ENCODE peak calls at places on chromosome 20, in five cellular contexts. Y is WERI-Rb-1, T is HCT116, H is mesenchymal stem cell, E is heart right ventricle. V is an unnamed sample.

GRCh38 chr20:4959582-4959981 is 41.7 kb downstream of the SLC23A2 start:
- DNase-seq in Y (no peak), T (peak; percentile 16), E (no peak), H (peak; percentile 51), V (peak; percentile 42)

GRCh38 chr20:21388566-21388965 is 8.8 kb downstream of the NKX2-4 start:
- DNase-seq in Y (no peak), H (no peak), T (no peak), E (no peak), V (no peak)

GRCh38 chr20:17197041-17197440 is 29.8 kb upstream of the PCSK2 start:
- DNase-seq in T (no peak), Y (no peak), H (no peak), E (no peak), V (no peak)

GRCh38 chr20:19975901-19976300 is 41.3 kb upstream of the NAA20 start:
- DNase-seq in E (no peak), H (no peak), Y (no peak), T (no peak), V (peak; percentile 36)

GRCh38 chr20:38673731-38674177 is 50.5 kb upstream of the SLC32A1 start:
- DNase-seq in E (no peak), T (no peak), Y (peak; percentile 30), H (peak; percentile 36), V (no peak)

GRCh38 chr20:48275325-48275724 is 490.0 kb upstream of the SULF2 start:
- DNase-seq in E (no peak), T (no peak), H (peak; percentile 57), Y (no peak), V (peak; percentile 25)

GRCh38 chr20:10250902-10251301 is 32.3 kb downstream of the SNAP25 start:
- DNase-seq in H (no peak), E (no peak), Y (no peak), T (no peak), V (no peak)

GRCh38 chr20:61487346-61488022 is 235.4 kb downstream of the CDH4 start:
- DNase-seq in E (no peak), Y (no peak), T (no peak), H (no peak), V (no peak)

GRCh38 chr20:36098364-36098763 is 56.2 kb upstream of the EPB41L1 start:
- DNase-seq in Y (no peak), H (no peak), T (no peak), E (no peak), V (peak; percentile 89)

GRCh38 chr20:37357481-37358365 is 11.8 kb downstream of the SRC start:
- DNase-seq in Y (no peak), H (no peak), E (no peak), T (no peak), V (no peak)

GRCh38 chr20:1327827-1328679 is 886 bp downstream of the SDCBP2 start:
- DNase-seq in T (no peak), Y (no peak), H (no peak), E (no peak), V (no peak)

GRCh38 chr20:10504893-10505292 is 69.8 kb downstream of the SLX4IP start:
- DNase-seq in T (no peak), H (peak; percentile 83), E (no peak), Y (no peak), V (peak; percentile 42)

GRCh38 chr20:33848391-33848790 is 37.2 kb downstream of the CHMP4B start:
- DNase-seq in Y (no peak), E (no peak), H (no peak), T (no peak), V (no peak)

GRCh38 chr20:34190679-34191090 is 50.5 kb upstream of the ASIP start:
- DNase-seq in T (peak; percentile 67), H (peak; percentile 83), Y (peak; percentile 85), E (peak; percentile 52), V (peak; percentile 93)

GRCh38 chr20:38973546-38974120 is 11.5 kb downstream of the DHX35 start:
- DNase-seq in E (peak; percentile 17), T (no peak), Y (no peak), H (peak; percentile 46), V (peak; percentile 54)

GRCh38 chr20:2276015-2276414 is 19.8 kb upstream of the TGM3 start:
- DNase-seq in Y (no peak), T (no peak), E (no peak), H (no peak), V (no peak)

GRCh38 chr20:40711078-40711477 is 22.0 kb upstream of the MAFB start:
- DNase-seq in T (no peak), H (no peak), E (no peak), Y (no peak), V (no peak)

GRCh38 chr20:20594171-20594530 is 118.3 kb downstream of the RALGAPA2 start:
- DNase-seq in E (no peak), H (peak; percentile 49), T (no peak), Y (no peak), V (peak; percentile 53)

GRCh38 chr20:47865912-47866311 is 80.6 kb upstream of the SULF2 start:
- DNase-seq in T (no peak), H (no peak), Y (no peak), E (no peak), V (no peak)

GRCh38 chr20:22901921-22902320 is 133.2 kb upstream of the SSTR4 start:
- DNase-seq in T (no peak), E (no peak), Y (no peak), H (no peak), V (no peak)

GRCh38 chr20:3045042-3045815 is 623 bp upstream of the MRPS26 start:
- DNase-seq in Y (peak; percentile 89), H (peak; percentile 95), T (no peak), E (no peak), V (peak; percentile 84)

GRCh38 chr20:21523895-21524294 is 10.0 kb upstream of the NKX2-2 start:
- DNase-seq in H (no peak), T (no peak), E (no peak), Y (no peak), V (no peak)

GRCh38 chr20:9518776-9519175 is 4.4 kb downstream of the LAMP5 start:
- DNase-seq in T (no peak), Y (peak; percentile 18), E (no peak), H (no peak), V (no peak)

GRCh38 chr20:8749986-8750385 is 318.9 kb upstream of the PLCB4 start:
- DNase-seq in T (no peak), Y (no peak), E (no peak), H (peak; percentile 33), V (peak; percentile 70)

GRCh38 chr20:2093200-2093781 is 8.3 kb upstream of the STK35 start:
- DNase-seq in Y (peak; percentile 58), H (no peak), T (peak; percentile 46), E (no peak), V (no peak)

GRCh38 chr20:23303325-23304102 is 47.1 kb upstream of the NXT1 start:
- DNase-seq in T (no peak), Y (no peak), E (no peak), H (no peak), V (no peak)

GRCh38 chr20:47319517-47320252 is 36.8 kb downstream of the ZMYND8 start:
- DNase-seq in Y (no peak), H (peak; percentile 83), E (peak; percentile 29), T (peak; percentile 78), V (peak; percentile 57)

GRCh38 chr20:23501926-23502325 is 11.0 kb downstream of the CST8 start:
- DNase-seq in T (no peak), Y (no peak), H (no peak), E (no peak), V (no peak)

GRCh38 chr20:12874933-12875332 is 133.8 kb upstream of the SPTLC3 start:
- DNase-seq in E (no peak), T (no peak), H (no peak), Y (no peak), V (no peak)

GRCh38 chr20:10771435-10772140 is 97.8 kb upstream of the JAG1 start:
- DNase-seq in T (no peak), Y (no peak), H (no peak), E (no peak), V (peak; percentile 23)

GRCh38 chr20:8812818-8813217 is 256.1 kb upstream of the PLCB4 start:
- DNase-seq in Y (no peak), E (peak; percentile 10), H (no peak), T (no peak), V (no peak)

GRCh38 chr20:43191946-43192847 is 2.5 kb upstream of the PTPRT start:
- DNase-seq in Y (peak; percentile 66), E (no peak), T (no peak), H (no peak), V (no peak)

GRCh38 chr20:768426-768978 is at the start of gene SLC52A3:
- DNase-seq in T (peak; percentile 86), Y (peak; percentile 65), E (peak; percentile 30), H (no peak), V (no peak)

GRCh38 chr20:25056601-25057233 is 1.2 kb downstream of the ACSS1 start:
- DNase-seq in T (no peak), Y (no peak), H (no peak), E (no peak), V (no peak)
- H3K4me3 ChIP-seq in T (no peak overlapping the region), Y (peak overlapping the region; percentile 66), H (peak overlapping the region; percentile 62), E (peak overlapping the region; percentile 93), V (peak overlapping the region; percentile 72)

DNA sequence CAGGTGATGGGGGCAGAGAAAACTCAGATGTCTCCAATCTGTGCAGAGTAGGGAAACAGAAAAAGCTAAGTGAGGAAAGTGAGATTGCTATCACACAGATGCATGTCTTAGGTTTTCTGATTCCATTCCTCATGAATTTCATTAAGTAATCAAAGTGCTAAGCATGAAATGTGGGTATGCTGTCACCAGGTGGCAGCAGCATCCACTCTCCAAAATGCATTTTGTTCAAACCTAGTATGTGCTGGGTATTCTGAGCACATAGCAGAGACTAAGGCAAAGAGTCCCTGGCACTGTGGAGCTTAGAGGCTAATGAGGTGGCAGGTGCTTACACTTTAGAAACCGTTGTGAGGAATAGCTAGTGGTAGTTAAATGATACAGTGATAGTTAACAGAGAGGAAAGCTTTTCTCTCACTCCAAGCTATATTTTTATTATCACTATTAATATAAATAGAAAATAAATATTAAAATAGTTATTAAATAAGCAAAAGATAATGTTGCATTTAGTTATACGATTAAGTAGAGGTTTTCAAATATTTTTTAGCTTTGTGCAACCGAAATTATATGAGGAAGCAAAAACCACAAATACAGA is 179.5 kb downstream of the CDH26 start:
- DNase-seq in E (no peak), T (peak; percentile 0), H (no peak), Y (peak; percentile 48), V (no peak)
- H3K4me3 ChIP-seq in E (peak overlapping the region; percentile 15), T (no peak overlapping the region), H (no peak overlapping the region), Y (no peak overlapping the region), V (no peak overlapping the region)

GRCh38 chr20:58054082-58054481 is 174.4 kb downstream of the ANKRD60 start:
- DNase-seq in T (no peak), Y (no peak), E (no peak), H (no peak), V (no peak)

GRCh38 chr20:58054744-58055373 is 173.6 kb downstream of the ANKRD60 start:
- DNase-seq in Y (peak; percentile 74), H (no peak), T (no peak), E (peak; percentile 48), V (peak; percentile 25)

GRCh38 chr20:58059145-58059544 is 169.3 kb downstream of the ANKRD60 start:
- DNase-seq in Y (no peak), H (no peak), E (no peak), T (no peak), V (no peak)

GRCh38 chr20:58056021-58056591 is 172.3 kb downstream of the ANKRD60 start:
- DNase-seq in E (no peak), H (no peak), T (no peak), Y (no peak), V (no peak)

GRCh38 chr20:58058421-58059140 is 169.9 kb downstream of the ANKRD60 start:
- DNase-seq in E (no peak), H (no peak), T (no peak), Y (no peak), V (no peak)
- H3K4me3 ChIP-seq in E (no peak overlapping the region), H (no peak overlapping the region), T (no peak overlapping the region), Y (no peak overlapping the region), V (no peak overlapping the region)

GRCh38 chr20:50001784-50002311 is 19.1 kb downstream of the SNAI1 start:
- DNase-seq in H (no peak), Y (no peak), E (no peak), T (no peak), V (no peak)
- H3K4me3 ChIP-seq in H (no peak overlapping the region), Y (no peak overlapping the region), E (no peak overlapping the region), T (no peak overlapping the region), V (no peak overlapping the region)

V was measured in cardiac fibroblast.